ENCODE peak calls at places on chromosomes 2 and 18, in five cellular contexts. T is body of pancreas, R is tibial nerve, J is heart left ventricle, C is GM12878. M is an unnamed sample.

GRCh38 chr18:55069497-55069896 is 110.2 kb upstream of the CCDC68 start:
- DNase-seq in T (no peak), R (no peak), J (no peak), C (peak; percentile 66), M (no peak)

GRCh38 chr2:239747274-239747673 is 277.9 kb downstream of the NDUFA10 start:
- DNase-seq in T (no peak), R (no peak), J (no peak), C (no peak), M (no peak)

GRCh38 chr2:7437716-7438648 is 520.8 kb downstream of the RNF144A start:
- DNase-seq in T (no peak), R (no peak), J (no peak), C (peak; percentile 41), M (no peak)

GRCh38 chr2:148927010-148927409 is 52.0 kb downstream of the KIF5C start:
- DNase-seq in T (no peak), R (no peak), J (peak; percentile 26), C (no peak), M (no peak)

GRCh38 chr2:71613566-71613952 is 160.2 kb downstream of the DYSF start:
- DNase-seq in T (peak; percentile 1), R (no peak), J (no peak), C (no peak), M (no peak)

GRCh38 chr2:88737385-88737784 is 45.9 kb downstream of the RPIA start:
- DNase-seq in T (no peak), R (no peak), J (no peak), C (no peak), M (no peak)

GRCh38 chr2:147547425-147547824 is 297.4 kb upstream of the ACVR2A start:
- DNase-seq in T (no peak), R (no peak), J (no peak), C (no peak), M (no peak)

GRCh38 chr18:45522371-45522770 is 92.9 kb upstream of the SLC14A2 start:
- DNase-seq in T (no peak), R (no peak), J (no peak), C (no peak), M (no peak)

GRCh38 chr2:70683455-70683854 is 84.5 kb downstream of the ADD2 start:
- DNase-seq in T (no peak), R (no peak), J (no peak), C (no peak), M (peak; percentile 40)

GRCh38 chr2:109727929-109728447 is 66.1 kb upstream of the RGPD5 start:
- DNase-seq in T (no peak), R (no peak), J (no peak), C (no peak), M (no peak)

GRCh38 chr2:9594361-9595063 is 36.3 kb downstream of the YWHAQ start:
- DNase-seq in T (peak; percentile 23), R (peak; percentile 25), J (no peak), C (no peak), M (no peak)

GRCh38 chr2:222751238-222751637 is 79.8 kb downstream of the MOGAT1 start:
- DNase-seq in T (no peak), R (no peak), J (no peak), C (no peak), M (no peak)

GRCh38 chr18:27581261-27581904 is 396.3 kb upstream of the CHST9 start:
- DNase-seq in T (no peak), R (no peak), J (no peak), C (no peak), M (no peak)

GRCh38 chr18:21111351-21112139 is at the start of gene ROCK1:
- DNase-seq in T (peak; percentile 98), R (peak; percentile 94), J (peak; percentile 99), C (peak; percentile 65), M (peak; percentile 98)
- TF ChIP-seq POLR2A in T (peak; percentile 81), R (peak; percentile 87), J (peak; percentile 88), C (peak; percentile 73), M (peak; percentile 23)

DNA sequence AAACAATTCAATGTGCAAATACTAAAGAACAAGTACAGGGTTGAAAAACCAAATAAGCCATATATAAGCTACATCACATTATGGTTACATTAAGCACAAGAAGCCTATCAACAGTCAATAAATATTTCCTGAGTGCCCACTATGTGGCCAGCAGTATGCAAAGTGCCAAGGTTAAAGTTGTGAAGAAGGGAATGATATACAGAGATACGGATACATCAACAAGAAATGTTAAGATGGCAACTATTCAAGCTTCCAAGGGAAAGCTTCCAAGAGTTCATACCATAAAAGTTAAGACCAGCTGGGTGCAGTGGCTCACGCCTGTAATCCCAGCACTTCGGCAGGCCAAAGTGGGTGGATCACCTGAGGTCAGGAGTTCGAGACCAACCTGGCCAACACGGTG is 14.0 kb downstream of the DYM start:
- DNase-seq in T (no peak), R (no peak), J (no peak), C (no peak), M (no peak)
- H3K9me3 ChIP-seq in T (peaks cover 37% of the 10 kb centered on the region), R (peaks cover 31% of the 10 kb centered on the region), J (peaks cover 36% of the 10 kb centered on the region), C (peaks cover 12% of the 10 kb centered on the region), M (peaks cover 10% of the 10 kb centered on the region)

DNA sequence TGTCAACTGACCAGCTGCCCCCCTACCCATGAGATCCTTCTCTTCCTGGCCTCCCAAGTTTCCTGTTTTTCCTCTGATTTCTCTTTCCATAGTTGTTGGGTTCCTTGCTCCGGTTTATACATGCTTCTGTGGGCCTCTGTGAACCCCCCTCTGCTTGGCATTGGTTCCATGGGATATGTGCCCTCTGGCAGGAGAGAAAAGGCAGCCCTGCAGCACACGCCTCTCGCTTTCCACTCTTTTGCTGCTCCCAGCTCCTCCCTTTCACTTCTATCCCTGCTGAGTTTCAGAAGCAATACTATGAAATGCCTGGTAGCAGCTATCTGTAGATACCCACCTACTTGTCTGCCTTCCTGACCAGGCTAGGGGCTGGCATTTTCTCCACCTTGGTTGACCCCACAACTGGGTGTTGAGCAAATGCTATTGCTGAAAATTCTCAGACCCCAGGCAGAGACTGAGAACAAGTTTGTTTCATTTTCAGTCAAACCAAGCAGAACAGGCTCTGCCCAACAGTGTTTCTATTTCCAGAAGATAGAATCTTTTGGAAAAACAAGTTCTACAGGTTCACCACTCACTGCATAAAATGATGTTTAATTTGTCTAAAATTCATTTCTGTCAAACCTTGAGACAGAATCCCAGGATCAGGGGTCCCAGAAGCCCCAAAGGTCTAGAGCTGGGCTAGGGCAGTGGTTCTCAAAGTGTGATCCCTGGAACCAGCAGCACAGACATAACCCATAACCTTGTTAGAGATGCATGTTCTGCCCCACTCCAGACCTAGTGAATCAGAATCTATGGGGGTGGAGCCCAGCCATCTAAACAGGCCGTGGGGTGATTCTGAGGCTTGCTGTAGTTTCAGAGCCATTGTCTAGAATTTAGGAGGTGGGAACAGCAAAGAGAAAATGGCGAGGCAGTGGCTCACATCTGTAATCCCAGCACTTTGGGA is 13.4 kb downstream of the CAPG start:
- DNase-seq in T (no peak), R (no peak), J (no peak), C (no peak), M (no peak)
- H3K27ac ChIP-seq in T (peak overlapping the region; percentile 64), R (peak overlapping the region; percentile 15), J (no peak overlapping the region), C (no peak overlapping the region), M (peak overlapping the region; percentile 63)

GRCh38 chr2:73255907-73256617 is 22.0 kb downstream of the CCT7 start:
- DNase-seq in T (no peak), R (no peak), J (no peak), C (no peak), M (no peak)

GRCh38 chr2:73255007-73255644 is 21.0 kb downstream of the CCT7 start:
- DNase-seq in T (no peak), R (no peak), J (no peak), C (no peak), M (no peak)

GRCh38 chr2:73253400-73253799 is 19.3 kb downstream of the CCT7 start:
- DNase-seq in T (no peak), R (no peak), J (no peak), C (no peak), M (no peak)

GRCh38 chr2:73253901-73254300 is 19.8 kb downstream of the CCT7 start:
- DNase-seq in T (no peak), R (no peak), J (no peak), C (no peak), M (no peak)

DNA sequence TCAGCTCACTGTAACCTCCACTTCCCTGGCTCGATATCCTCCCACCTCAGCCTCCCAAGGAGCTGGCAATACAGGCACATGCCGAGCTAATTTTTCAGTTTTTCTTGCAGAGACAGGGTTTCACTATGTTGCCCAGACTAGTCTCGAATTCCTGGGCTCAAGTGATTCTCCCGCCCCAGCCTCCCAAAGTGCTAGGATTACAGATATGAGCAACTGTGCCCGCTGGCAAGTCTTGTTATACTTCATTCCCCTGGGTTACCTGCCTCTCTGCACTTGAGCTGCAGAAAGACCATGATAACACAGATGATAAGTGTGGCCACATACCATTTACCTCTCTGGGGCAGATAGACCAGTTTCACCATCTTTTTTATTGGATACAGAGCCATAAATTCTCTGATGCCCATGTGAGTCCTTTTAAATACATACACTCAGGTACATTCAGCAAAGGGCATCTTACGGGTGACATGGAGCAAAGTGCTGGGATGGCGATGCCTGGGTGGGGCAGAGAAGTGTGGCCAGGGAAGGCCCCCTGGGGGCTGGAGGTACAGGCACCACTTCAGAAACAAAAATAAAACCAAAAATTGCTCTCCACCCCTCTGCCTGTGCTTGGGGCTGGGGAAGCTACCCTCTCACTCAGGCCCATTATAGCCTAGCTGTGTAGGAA is 20.4 kb downstream of the CCT7 start:
- DNase-seq in T (no peak), R (no peak), J (no peak), C (no peak), M (no peak)
- TF ChIP-seq POLR2A in T (no peak), R (no peak), J (no peak), C (no peak), M (no peak)

GRCh38 chr18:79736230-79736629 is 56.6 kb downstream of the CTDP1 start:
- DNase-seq in T (no peak), R (no peak), J (peak; percentile 12), C (no peak), M (no peak)
- H3K9me3 ChIP-seq in T (peaks cover 5% of the 10 kb centered on the region), R (no peaks in the 10 kb centered on the region), J (peaks cover 9% of the 10 kb centered on the region), C (peaks cover 16% of the 10 kb centered on the region), M (no peaks in the 10 kb centered on the region)

GRCh38 chr2:171600126-171600525 is 77.9 kb downstream of the CYBRD1 start:
- DNase-seq in T (no peak), R (no peak), J (no peak), C (no peak), M (no peak)

GRCh38 chr2:171598713-171599319 is 76.5 kb downstream of the CYBRD1 start:
- DNase-seq in T (peak; percentile 37), R (peak; percentile 47), J (no peak), C (peak; percentile 24), M (peak; percentile 49)

GRCh38 chr2:171608168-171608567 is 79.1 kb upstream of the DYNC1I2 start:
- DNase-seq in T (no peak), R (no peak), J (no peak), C (no peak), M (no peak)

DNA sequence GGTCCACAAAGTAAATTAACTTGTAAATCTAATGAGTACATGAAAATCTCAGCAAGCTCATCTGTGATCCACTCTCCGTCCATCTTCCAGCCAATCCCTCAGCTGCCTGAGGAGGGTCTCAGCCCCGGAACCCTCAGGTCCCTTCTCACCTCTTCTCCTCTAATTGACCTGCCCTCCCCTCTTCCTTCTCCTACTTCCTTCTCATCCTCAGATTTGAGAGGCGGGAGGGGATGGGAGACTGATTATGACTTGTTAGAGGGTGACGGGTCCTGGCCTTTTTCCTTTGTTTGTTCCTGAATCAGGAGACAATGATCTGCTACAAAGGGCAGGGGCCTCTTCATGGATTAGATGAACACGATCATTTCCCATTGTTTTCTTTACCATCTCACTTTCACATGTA is 80.1 kb downstream of the CYBRD1 start:
- DNase-seq in T (no peak), R (no peak), J (no peak), C (no peak), M (no peak)
- H3K27ac ChIP-seq in T (no peak overlapping the region), R (no peak overlapping the region), J (no peak overlapping the region), C (no peak overlapping the region), M (no peak overlapping the region)